ENCODE peak calls at places on chromosome 14, in four cellular contexts. N is T47D, G is GM23248, H is NCI-H510A. V is an unnamed sample.

GRCh38 chr14:22886500-22887259 is 3.7 kb downstream of the REM2 start:
- DNase-seq in N (peak; percentile 90), G (peak; percentile 76), H (peak; percentile 75), V (no peak)

GRCh38 chr14:91154851-91155625 is 41.2 kb downstream of the DGLUCY start:
- DNase-seq in N (peak; percentile 69), G (peak; percentile 64), H (peak; percentile 76), V (no peak)

GRCh38 chr14:99538275-99538674 is 57.1 kb downstream of the CCNK start:
- DNase-seq in N (no peak), G (no peak), H (no peak), V (no peak)

GRCh38 chr14:51855234-51855633 is 5.2 kb upstream of the GNG2 start:
- DNase-seq in N (no peak), G (peak; percentile 85), H (no peak), V (no peak)

GRCh38 chr14:28831126-28831525 is 64.5 kb downstream of the FOXG1 start:
- DNase-seq in N (no peak), G (no peak), H (no peak), V (no peak)

GRCh38 chr14:77319416-77319815 is 1.3 kb downstream of the POMT2 start:
- DNase-seq in N (no peak), G (peak; percentile 51), H (no peak), V (no peak)

GRCh38 chr14:101196795-101197590 is 293.5 kb upstream of the RTL1 start:
- DNase-seq in N (no peak), G (no peak), H (no peak), V (no peak)

GRCh38 chr14:73458219-73458976 is at the start of gene NUMB:
- DNase-seq in N (peak; percentile 100), G (peak; percentile 100), H (peak; percentile 99), V (peak; percentile 100)

GRCh38 chr14:54219281-54220121 is 177.3 kb upstream of the CDKN3 start:
- DNase-seq in N (no peak), G (peak; percentile 20), H (no peak), V (no peak)

GRCh38 chr14:104293231-104293841 is 154.9 kb downstream of the KIF26A start:
- DNase-seq in N (no peak), G (no peak), H (no peak), V (no peak)

GRCh38 chr14:38098074-38098846 is 109.4 kb upstream of the SSTR1 start:
- DNase-seq in N (no peak), G (peak; percentile 88), H (no peak), V (no peak)

GRCh38 chr14:71403673-71404072 is 496.4 kb downstream of the PCNX1 start:
- DNase-seq in N (peak; percentile 76), G (peak; percentile 33), H (peak; percentile 16), V (no peak)

GRCh38 chr14:70448633-70449032 is 3.3 kb upstream of the ADAM21 start:
- DNase-seq in N (no peak), G (peak; percentile 55), H (no peak), V (peak; percentile 39)

GRCh38 chr14:69010632-69011031 is 31.5 kb upstream of the ACTN1 start:
- DNase-seq in N (no peak), G (peak; percentile 13), H (no peak), V (no peak)

GRCh38 chr14:91392623-91393303 is 24.9 kb downstream of the CCDC88C start:
- DNase-seq in N (no peak), G (no peak), H (no peak), V (no peak)

GRCh38 chr14:79665556-79665955 is 545.7 kb downstream of the DIO2 start:
- DNase-seq in N (no peak), G (no peak), H (no peak), V (no peak)